ENCODE peak calls at places on chromosome 16, in five cellular contexts. O is cardiac muscle cell, P is HFFc6, J is Caco-2, V is lower leg skin. M is an unnamed sample.

GRCh38 chr16:89324056-89325010 is 106.8 kb downstream of the ZNF778 start:
- DNase-seq in O (peak; percentile 60), P (peak; percentile 73), J (no peak), V (no peak), M (peak; percentile 81)

GRCh38 chr16:82782715-82783251 is 156.0 kb downstream of the CDH13 start:
- DNase-seq in O (no peak), P (no peak), J (no peak), V (no peak), M (no peak)

GRCh38 chr16:26709175-26709574 is 357.6 kb upstream of the C16orf82 start:
- DNase-seq in O (no peak), P (no peak), J (no peak), V (no peak), M (no peak)

GRCh38 chr16:15777533-15778203 is 79.2 kb downstream of the MYH11 start:
- DNase-seq in O (peak; percentile 75), P (peak; percentile 27), J (peak; percentile 63), V (no peak), M (peak; percentile 61)

GRCh38 chr16:1706386-1707192 is 594 bp downstream of the MAPK8IP3 start:
- DNase-seq in O (peak; percentile 43), P (peak; percentile 25), J (no peak), V (no peak), M (peak; percentile 71)

GRCh38 chr16:81723098-81723723 is 55.9 kb upstream of the PLCG2 start:
- DNase-seq in O (peak; percentile 88), P (peak; percentile 79), J (peak; percentile 69), V (peak; percentile 71), M (peak; percentile 72)

GRCh38 chr16:65121870-65122723 is at the start of gene CDH11:
- DNase-seq in O (peak; percentile 96), P (peak; percentile 81), J (peak; percentile 42), V (peak; percentile 44), M (peak; percentile 11)

GRCh38 chr16:81703177-81704155 is 75.6 kb upstream of the PLCG2 start:
- DNase-seq in O (peak; percentile 93), P (peak; percentile 88), J (no peak), V (no peak), M (no peak)

GRCh38 chr16:4846503-4846900 is 586 bp downstream of the GLYR1 start:
- DNase-seq in O (peak; percentile 44), P (peak; percentile 61), J (peak; percentile 52), V (peak; percentile 47), M (peak; percentile 58)

GRCh38 chr16:30942421-30942796 is 6.5 kb upstream of the ORAI3 start:
- DNase-seq in O (no peak), P (no peak), J (no peak), V (no peak), M (no peak)

GRCh38 chr16:48541108-48541786 is 68.7 kb downstream of the N4BP1 start:
- DNase-seq in O (no peak), P (no peak), J (no peak), V (no peak), M (no peak)

GRCh38 chr16:89191033-89191900 is 9.1 kb downstream of the SLC22A31 start:
- DNase-seq in O (no peak), P (no peak), J (no peak), V (no peak), M (no peak)

GRCh38 chr16:29757950-29758466 is 12.2 kb upstream of the C16orf54 start:
- DNase-seq in O (peak; percentile 90), P (no peak), J (peak; percentile 81), V (no peak), M (no peak)

GRCh38 chr16:57108432-57108831 is 16.0 kb downstream of the CPNE2 start:
- DNase-seq in O (no peak), P (no peak), J (no peak), V (no peak), M (no peak)

GRCh38 chr16:57109500-57110105 is 17.2 kb downstream of the CPNE2 start:
- DNase-seq in O (no peak), P (no peak), J (no peak), V (no peak), M (no peak)

GRCh38 chr16:57104706-57105105 is 12.3 kb downstream of the CPNE2 start:
- DNase-seq in O (no peak), P (no peak), J (no peak), V (no peak), M (no peak)

GRCh38 chr16:57107324-57107922 is 15.0 kb downstream of the CPNE2 start:
- DNase-seq in O (peak; percentile 10), P (no peak), J (no peak), V (no peak), M (peak; percentile 42)

DNA sequence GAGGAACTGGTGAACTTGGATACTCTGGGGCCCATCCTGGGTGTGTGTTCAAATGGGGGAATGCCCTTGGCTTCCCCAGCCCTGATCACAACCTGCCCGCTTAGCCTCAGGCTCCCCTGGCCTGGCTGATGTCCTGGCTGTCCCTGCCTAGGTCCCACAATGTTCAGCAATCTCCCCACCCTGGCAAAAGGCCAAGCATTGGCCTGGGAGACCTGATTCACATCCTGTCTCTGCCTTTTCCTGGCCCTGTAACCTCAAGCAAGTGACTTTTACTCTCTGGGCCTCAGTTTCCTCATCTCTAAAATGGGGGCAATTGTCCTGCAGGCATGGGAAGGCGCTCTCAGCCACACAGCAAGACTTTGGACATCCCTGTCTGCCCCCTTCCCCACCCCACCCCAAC is 14.4 kb downstream of the CPNE2 start:
- DNase-seq in O (no peak), P (no peak), J (no peak), V (no peak), M (no peak)
- TF ChIP-seq CTCF in O (no peak), P (no peak), J (no peak), V (no peak), M (no peak)

DNA sequence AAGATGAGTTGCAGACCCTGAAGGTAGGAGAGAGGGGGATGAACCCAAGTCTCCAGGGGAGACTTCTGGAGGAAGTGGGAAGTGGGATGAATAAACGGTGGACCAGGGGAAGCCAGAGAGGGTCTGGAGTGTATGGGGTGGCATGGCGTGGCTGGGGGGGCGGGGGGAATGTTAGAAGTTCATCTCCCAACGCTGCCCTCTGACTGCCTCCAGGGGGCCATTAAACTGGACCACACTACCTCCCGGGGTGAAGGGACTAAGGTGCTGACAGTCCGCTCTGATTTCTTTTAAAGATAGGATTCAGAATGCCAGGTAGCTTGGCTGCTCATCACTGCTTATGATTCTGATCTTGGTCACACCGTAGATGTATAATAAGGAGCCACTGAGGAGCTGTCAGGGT is 21.2 kb downstream of the ST3GAL2 start:
- DNase-seq in O (no peak), P (no peak), J (no peak), V (no peak), M (no peak)
- TF ChIP-seq CTCF in O (no peak), P (no peak), J (no peak), V (no peak), M (peak; percentile 4)

DNA sequence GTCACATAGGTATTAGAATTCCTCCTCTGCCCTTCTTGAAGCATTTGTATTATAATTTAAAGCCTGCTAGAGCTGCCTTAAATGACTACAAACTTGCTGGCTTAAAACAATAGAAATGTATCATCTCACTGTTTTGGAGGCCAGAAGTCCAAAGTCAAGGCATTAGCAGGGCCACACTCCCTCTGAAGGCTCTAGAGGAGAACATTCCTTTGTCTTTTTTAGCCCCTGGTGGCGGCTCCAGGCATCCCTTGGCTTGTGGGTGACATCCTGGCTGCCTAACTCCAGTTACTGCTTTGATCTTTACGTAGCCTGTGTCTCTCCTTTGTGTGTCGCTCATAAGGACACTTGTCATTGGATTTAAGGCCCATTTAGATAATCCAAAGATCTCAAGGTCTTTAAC is 186.6 kb upstream of the SALL1 start:
- DNase-seq in O (no peak), P (no peak), J (no peak), V (no peak), M (no peak)
- TF ChIP-seq CTCF in O (peak; percentile 14), P (peak; percentile 53), J (no peak), V (no peak), M (no peak)

GRCh38 chr16:55115506-55115905 is 184.8 kb downstream of the IRX5 start:
- DNase-seq in O (no peak), P (no peak), J (no peak), V (no peak), M (no peak)

GRCh38 chr16:55118701-55119260 is 188.1 kb downstream of the IRX5 start:
- DNase-seq in O (no peak), P (no peak), J (no peak), V (no peak), M (no peak)

GRCh38 chr16:55116165-55116894 is 185.7 kb downstream of the IRX5 start:
- DNase-seq in O (no peak), P (peak; percentile 29), J (no peak), V (no peak), M (no peak)

GRCh38 chr16:55123652-55124051 is 193.0 kb downstream of the IRX5 start:
- DNase-seq in O (no peak), P (no peak), J (no peak), V (no peak), M (no peak)

DNA sequence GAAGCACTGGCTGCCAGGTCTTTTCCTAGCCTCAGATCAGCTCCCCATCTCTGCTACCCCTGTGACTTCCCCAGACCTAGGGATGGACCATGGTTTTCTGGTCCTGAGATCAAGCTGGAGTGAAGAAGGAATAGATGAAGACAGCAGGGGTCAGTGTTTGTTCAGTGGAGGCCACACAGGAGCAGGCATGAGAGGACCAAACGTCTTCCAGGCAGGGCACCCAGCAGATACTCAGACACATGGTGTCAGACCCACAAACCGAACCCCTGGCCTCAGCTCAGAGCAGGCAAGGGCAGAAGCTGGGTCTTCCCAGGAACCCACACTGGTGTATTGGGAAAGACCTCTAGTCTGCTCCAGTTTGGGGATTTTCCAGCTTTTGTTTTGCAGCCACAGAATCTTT is 189.7 kb downstream of the IRX5 start:
- DNase-seq in O (no peak), P (no peak), J (peak; percentile 48), V (no peak), M (no peak)
- TF ChIP-seq CTCF in O (no peak), P (no peak), J (no peak), V (no peak), M (no peak)